ENCODE peak calls at places on chromosomes 7 and 10, in four cellular contexts. S, Y, W and K are unnamed samples.

GRCh38 chr7:39934132-39934531 is 15.9 kb upstream of the CDK13 start:
- DNase-seq in W (no peak), Y (no peak), S (no peak), K (no peak)

GRCh38 chr10:72250666-72251065 is 23.1 kb upstream of the DDIT4 start:
- DNase-seq in S (no peak), W (peak; percentile 35), Y (no peak), K (peak; percentile 44)

GRCh38 chr10:11832042-11832441 is 8.9 kb downstream of the PROSER2 start:
- DNase-seq in Y (no peak), S (no peak), W (no peak), K (no peak)

GRCh38 chr7:158957507-158957900 is 101.1 kb downstream of the DYNC2I1 start:
- DNase-seq in S (peak; percentile 48), W (no peak), Y (peak; percentile 53), K (no peak)

GRCh38 chr10:4676566-4676965 is 149.4 kb upstream of the AKR1E2 start:
- DNase-seq in S (no peak), W (peak; percentile 38), Y (no peak), K (no peak)

GRCh38 chr10:11345224-11346054 is 266.0 kb downstream of the USP6NL start:
- DNase-seq in Y (peak; percentile 35), W (peak; percentile 53), S (no peak), K (peak; percentile 33)

GRCh38 chr10:93991101-93991500 is 2.6 kb upstream of the PLCE1 start:
- DNase-seq in W (no peak), S (peak; percentile 22), Y (no peak), K (no peak)

GRCh38 chr7:114415054-114415997 is 711 bp downstream of the FOXP2 start:
- DNase-seq in S (peak; percentile 72), Y (peak; percentile 20), W (peak; percentile 27), K (no peak)

GRCh38 chr7:151321341-151321740 is 20.3 kb upstream of the NUB1 start:
- DNase-seq in Y (no peak), W (no peak), S (no peak), K (no peak)

GRCh38 chr7:159025161-159025779 is 119.4 kb downstream of the VIPR2 start:
- DNase-seq in W (no peak), Y (peak; percentile 82), S (peak; percentile 28), K (no peak)

GRCh38 chr10:369441-370221 is 234.4 kb downstream of the ZMYND11 start:
- DNase-seq in Y (no peak), S (peak; percentile 53), W (no peak), K (no peak)

GRCh38 chr7:125661677-125662076 is 732.1 kb upstream of the POT1 start:
- DNase-seq in S (no peak), W (no peak), Y (no peak), K (no peak)

GRCh38 chr7:24885305-24885704 is 94.7 kb downstream of the OSBPL3 start:
- DNase-seq in W (no peak), Y (no peak), S (no peak), K (no peak)

GRCh38 chr10:86373251-86373650 is 6.7 kb upstream of the GRID1 start:
- DNase-seq in Y (no peak), S (no peak), W (no peak), K (no peak)

GRCh38 chr7:101605611-101606010 is 23.5 kb downstream of the MYL10 start:
- DNase-seq in S (no peak), W (no peak), Y (no peak), K (no peak)

GRCh38 chr10:94397549-94398370 is 4.6 kb upstream of the TBC1D12 start:
- DNase-seq in W (no peak), S (no peak), Y (no peak), K (no peak)

GRCh38 chr7:157488326-157488725 is 151.5 kb downstream of the DNAJB6 start:
- DNase-seq in Y (no peak), S (no peak), W (no peak), K (no peak)

GRCh38 chr7:105776986-105777910 is 99.2 kb downstream of the ATXN7L1 start:
- DNase-seq in S (no peak), Y (peak; percentile 62), W (no peak), K (no peak)

GRCh38 chr7:6536899-6537298 is 14.4 kb downstream of the GRID2IP start:
- DNase-seq in Y (no peak), W (no peak), S (peak; percentile 48), K (no peak)

GRCh38 chr7:38453187-38453586 is 178.0 kb downstream of the AMPH start:
- DNase-seq in W (no peak), S (no peak), Y (no peak), K (no peak)

GRCh38 chr10:14873090-14873760 is 5.4 kb upstream of the SUV39H2 start:
- DNase-seq in Y (no peak), S (no peak), W (no peak), K (no peak)